ENCODE peak calls at places on chromosomes 11 and 22, in six cellular contexts. J, D, R, S, M and W are unnamed samples.

GRCh38 chr11:48109046-48109666 is 107.5 kb upstream of the OR4B1 start:
- DNase-seq in D (no peak), R (no peak), S (peak), M (no peak), J (no peak), W (no peak)

GRCh38 chr11:45933131-45933821 is 10.8 kb downstream of the LARGE2 start:
- DNase-seq in D (no peak), S (peak), R (no peak), M (no peak), J (no peak), W (no peak)

GRCh38 chr22:37043214-37043827 is 8.2 kb upstream of the KCTD17 start:
- DNase-seq in J (no peak), M (no peak), R (no peak), S (no peak), D (no peak), W (no peak)

GRCh38 chr11:2994336-2994730 is 2.2 kb upstream of the NAP1L4 start:
- DNase-seq in D (no peak), R (no peak), M (no peak), S (no peak), J (no peak), W (no peak)

GRCh38 chr11:130114726-130115125 is 44.9 kb upstream of the ST14 start:
- DNase-seq in R (no peak), D (no peak), S (no peak), J (no peak), M (no peak), W (no peak)

GRCh38 chr22:31898911-31899310 is 45.4 kb upstream of the YWHAH start:
- DNase-seq in S (no peak), R (no peak), M (no peak), J (no peak), D (no peak), W (no peak)

GRCh38 chr22:48692734-48693376 is 1134.8 kb downstream of the BRD1 start:
- DNase-seq in M (no peak), R (peak), D (no peak), S (no peak), J (no peak), W (no peak)

GRCh38 chr11:23211221-23211620 is 350.9 kb upstream of the CCDC179 start:
- DNase-seq in R (no peak), J (no peak), D (peak), S (peak), M (no peak), W (no peak)

GRCh38 chr11:120810251-120810650 is 213.7 kb upstream of the TBCEL start:
- DNase-seq in M (no peak), D (no peak), S (peak), J (no peak), R (no peak), W (no peak)

GRCh38 chr22:43821606-43822425 is 9.7 kb upstream of the EFCAB6 start:
- DNase-seq in D (no peak), R (no peak), J (no peak), M (peak), S (no peak), W (no peak)

GRCh38 chr11:124669193-124669592 is 4.3 kb downstream of the SIAE start:
- DNase-seq in M (no peak), J (peak), R (peak), S (peak), D (no peak), W (peak)

GRCh38 chr11:12693485-12694181 is 19.4 kb downstream of the TEAD1 start:
- DNase-seq in R (no peak), S (peak), D (peak), J (no peak), M (peak), W (no peak)

GRCh38 chr11:43567396-43567975 is 113.1 kb upstream of the HSD17B12 start:
- DNase-seq in M (no peak), J (no peak), S (peak), R (peak), D (no peak), W (no peak)

DNA sequence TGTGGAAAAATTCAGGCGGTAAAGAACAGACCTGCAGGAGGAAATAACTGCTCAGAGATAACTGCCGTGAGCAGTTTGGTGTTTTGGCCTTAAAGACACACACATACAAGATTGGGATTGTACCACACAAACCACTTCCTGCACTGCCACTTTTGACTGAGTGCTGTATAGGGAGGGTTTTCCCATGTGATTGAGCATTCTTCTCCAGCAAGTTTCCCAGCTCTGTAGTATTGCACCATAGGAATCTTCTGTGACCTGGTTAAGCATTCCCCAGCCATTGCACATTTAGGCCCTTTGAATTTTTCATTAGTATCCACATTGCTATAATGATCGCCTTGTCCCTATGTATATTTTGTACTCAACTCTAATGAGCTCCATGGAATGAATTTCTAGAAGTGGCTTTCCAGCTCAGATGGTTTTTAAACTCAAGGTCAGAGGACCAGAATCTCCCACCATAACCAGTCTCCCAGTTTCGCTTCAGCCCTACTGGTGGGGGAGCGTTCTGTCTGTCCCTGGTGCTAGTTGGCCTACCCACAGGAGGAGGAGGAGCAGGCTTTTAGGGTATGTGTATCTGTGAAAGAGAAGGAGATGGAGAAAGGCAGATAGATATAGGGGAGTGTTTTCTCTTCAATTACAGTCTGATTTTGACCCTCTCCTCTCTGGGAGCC is 9.3 kb downstream of the CD82 start:
- DNase-seq in J (no peak), M (no peak), R (no peak), S (peak), D (peak), W (no peak)
- H3K27ac ChIP-seq in J (peak), M (no peak), R (no peak), S (peak), D (peak), W (no peak)

GRCh38 chr11:73384871-73385692 is 8.9 kb downstream of the RELT start:
- DNase-seq in M (peak), J (no peak), S (no peak), D (no peak), R (no peak), W (no peak)
- H3K27ac ChIP-seq in M (peak), J (no peak), S (no peak), D (no peak), R (no peak), W (peak)

GRCh38 chr22:26481112-26481693 is 2.4 kb downstream of the HPS4 start:
- DNase-seq in D (no peak), S (no peak), J (no peak), R (no peak), M (no peak), W (no peak)
- H3K27ac ChIP-seq in D (no peak), S (no peak), J (no peak), R (no peak), M (no peak), W (no peak)

GRCh38 chr11:105245781-105246315 is 106.3 kb upstream of the CARD18 start:
- DNase-seq in M (no peak), D (no peak), J (no peak), R (no peak), S (no peak), W (no peak)
- H3K27ac ChIP-seq in M (no peak), D (no peak), J (no peak), R (no peak), S (peak), W (no peak)